ENCODE peak calls at places on chromosome 17, in four cellular contexts. One of them, this sample, is unnamed.

GRCh38 chr17:50112694-50113093 is 17.3 kb downstream of the SAMD14 start:
- DNase-seq in H1: no peak
- DNase-seq in HepG2: no peak
- DNase-seq in K562: no peak
- DNase-seq in this sample: no peak

GRCh38 chr17:80899402-80900268 is 92.0 kb upstream of the CHMP6 start:
- DNase-seq in K562: peak
- DNase-seq in HepG2: peak
- DNase-seq in H1: peak
- DNase-seq in this sample: no peak

GRCh38 chr17:8292639-8293395 is 2.4 kb downstream of the SLC25A35 start:
- DNase-seq in K562: no peak
- DNase-seq in HepG2: no peak
- DNase-seq in H1: no peak
- DNase-seq in this sample: no peak

GRCh38 chr17:16342979-16343378 is 10.3 kb downstream of the CENPV start:
- DNase-seq in HepG2: no peak
- DNase-seq in H1: no peak
- DNase-seq in K562: no peak
- DNase-seq in this sample: no peak

GRCh38 chr17:77735341-77736206 is 222.9 kb upstream of the TNRC6C start:
- DNase-seq in H1: no peak
- DNase-seq in HepG2: no peak
- DNase-seq in K562: peak
- DNase-seq in this sample: no peak

GRCh38 chr17:70144260-70144846 is 25.0 kb upstream of the KCNJ2 start:
- DNase-seq in H1: no peak
- DNase-seq in K562: no peak
- DNase-seq in HepG2: peak
- DNase-seq in this sample: no peak

GRCh38 chr17:14205992-14206461 is 30.6 kb downstream of the CDRT15 start:
- DNase-seq in H1: no peak
- DNase-seq in K562: no peak
- DNase-seq in HepG2: no peak
- DNase-seq in this sample: no peak

GRCh38 chr17:67223924-67224323 is 21.1 kb downstream of the HELZ start:
- DNase-seq in HepG2: peak
- DNase-seq in K562: peak
- DNase-seq in H1: no peak
- DNase-seq in this sample: no peak

GRCh38 chr17:63446981-63447687 is 1.0 kb upstream of the CYB561 start:
- DNase-seq in H1: peak
- DNase-seq in K562: peak
- DNase-seq in HepG2: no peak
- DNase-seq in this sample: no peak

GRCh38 chr17:47872651-47873161 is 21.7 kb upstream of the SP6 start:
- DNase-seq in K562: no peak
- DNase-seq in H1: peak
- DNase-seq in HepG2: no peak
- DNase-seq in this sample: no peak

GRCh38 chr17:6796887-6797490 is 21.0 kb downstream of the FBXO39 start:
- DNase-seq in HepG2: no peak
- DNase-seq in K562: no peak
- DNase-seq in H1: no peak
- DNase-seq in this sample: no peak

GRCh38 chr17:79298801-79299200 is 224.2 kb downstream of the ENGASE start:
- DNase-seq in H1: no peak
- DNase-seq in HepG2: no peak
- DNase-seq in K562: no peak
- DNase-seq in this sample: no peak

GRCh38 chr17:41340496-41340895 is 10.1 kb downstream of the KRT33A start:
- DNase-seq in H1: peak
- DNase-seq in HepG2: no peak
- DNase-seq in K562: no peak
- DNase-seq in this sample: peak

GRCh38 chr17:78764871-78765270 is 17.2 kb downstream of the CYTH1 start:
- DNase-seq in K562: no peak
- DNase-seq in HepG2: no peak
- DNase-seq in H1: no peak
- DNase-seq in this sample: no peak

GRCh38 chr17:2058521-2059124 is 3.7 kb downstream of the HIC1 start:
- DNase-seq in HepG2: no peak
- DNase-seq in K562: no peak
- DNase-seq in H1: peak
- DNase-seq in this sample: no peak

GRCh38 chr17:13420294-13421277 is 181.1 kb downstream of the HS3ST3A1 start:
- DNase-seq in K562: no peak
- DNase-seq in HepG2: peak
- DNase-seq in H1: no peak
- DNase-seq in this sample: no peak

GRCh38 chr17:30378191-30378796 is 433 bp upstream of the CPD start:
- DNase-seq in H1: peak
- DNase-seq in HepG2: no peak
- DNase-seq in K562: peak
- DNase-seq in this sample: no peak
- TF ChIP-seq SRF in H1: no peak
- TF ChIP-seq SRF in HepG2: no peak
- TF ChIP-seq SRF in K562: no peak
- TF ChIP-seq SRF in this sample: no peak

DNA sequence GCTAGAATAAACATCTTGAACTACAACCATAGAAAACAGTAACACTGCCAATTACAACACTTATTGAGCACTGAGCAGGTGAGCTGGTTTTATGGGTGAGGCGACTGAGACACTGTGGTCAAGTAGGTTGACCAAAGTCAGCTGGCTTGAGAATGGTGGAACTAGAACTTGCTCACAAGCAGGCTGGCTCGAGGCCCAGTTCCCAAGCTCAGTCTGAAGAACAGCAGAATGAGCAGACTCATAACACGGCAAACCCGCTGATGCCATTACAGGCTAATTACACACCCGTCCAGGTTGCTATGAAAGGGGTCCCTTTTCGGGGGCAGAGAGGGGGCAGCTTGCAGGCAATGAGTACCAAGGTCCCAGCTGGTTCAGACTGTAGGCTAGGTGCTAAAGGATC is 6.5 kb downstream of the ZZEF1 start:
- DNase-seq in K562: no peak
- DNase-seq in H1: no peak
- DNase-seq in HepG2: no peak
- DNase-seq in this sample: no peak
- TF ChIP-seq CHD2 in K562: no peak
- TF ChIP-seq CHD2 in H1: no peak
- TF ChIP-seq CHD2 in HepG2: no peak
- TF ChIP-seq CHD2 in this sample: no peak

GRCh38 chr17:21282231-21282630 is 2.3 kb upstream of the MAP2K3 start:
- DNase-seq in K562: no peak
- DNase-seq in H1: no peak
- DNase-seq in HepG2: no peak
- DNase-seq in this sample: no peak
- TF ChIP-seq SRF in K562: no peak
- TF ChIP-seq SRF in H1: no peak
- TF ChIP-seq SRF in HepG2: no peak
- TF ChIP-seq SRF in this sample: no peak

GRCh38 chr17:33318241-33318640 is 25.1 kb upstream of the ASIC2 start:
- DNase-seq in K562: no peak
- DNase-seq in HepG2: no peak
- DNase-seq in H1: no peak
- DNase-seq in this sample: no peak
- TF ChIP-seq CHD2 in K562: no peak
- TF ChIP-seq CHD2 in HepG2: no peak
- TF ChIP-seq CHD2 in H1: no peak
- TF ChIP-seq CHD2 in this sample: no peak